ENCODE peak calls at places on chromosomes 16 and 17, in six cellular contexts. S is CD8-positive, alpha-beta memory T cell; G is body of pancreas; X is CD8-positive, alpha-beta T cell; R is NT2/D1; J is thyroid gland. W is an unnamed sample.
A peak's percentile ranks its signal among the peaks of the same experiment; 100 is the strongest.

GRCh38 chr16:3745751-3746355 is 28.5 kb upstream of the TRAP1 start:
- DNase-seq in S (no peak), G (no peak), X (no peak), R (no peak), J (no peak), W (no peak)

GRCh38 chr17:42050360-42051012 is at the start of gene C17orf113:
- DNase-seq in S (peak; percentile 26), G (peak; percentile 81), X (peak; percentile 73), R (no peak), J (peak; percentile 78), W (peak; percentile 75)

GRCh38 chr17:36512641-36513040 is 22.0 kb downstream of the MYO19 start:
- DNase-seq in S (no peak), G (no peak), X (no peak), R (no peak), J (no peak), W (no peak)

GRCh38 chr16:5024632-5025031 is 9.1 kb downstream of the NAGPA start:
- DNase-seq in S (no peak), G (peak; percentile 70), X (no peak), R (no peak), J (peak; percentile 38), W (no peak)

GRCh38 chr16:28179354-28179753 is 32.4 kb downstream of the XPO6 start:
- DNase-seq in S (no peak), G (no peak), X (no peak), R (no peak), J (no peak), W (no peak)

GRCh38 chr17:78484300-78485159 is 92.7 kb downstream of the DNAH17 start:
- DNase-seq in S (peak; percentile 49), G (no peak), X (peak; percentile 78), R (no peak), J (no peak), W (peak; percentile 82)

GRCh38 chr17:16158721-16159120 is 56.6 kb downstream of the NCOR1 start:
- DNase-seq in S (no peak), G (no peak), X (no peak), R (no peak), J (no peak), W (no peak)

GRCh38 chr17:40827746-40828453 is 5.5 kb upstream of the KRT10 start:
- DNase-seq in S (no peak), G (no peak), X (no peak), R (no peak), J (no peak), W (no peak)

GRCh38 chr17:82647593-82648164 is 565 bp downstream of the WDR45B start:
- DNase-seq in S (peak; percentile 41), G (peak; percentile 44), X (peak; percentile 58), R (no peak), J (peak; percentile 48), W (no peak)

GRCh38 chr16:11447272-11447671 is 102.0 kb downstream of the RMI2 start:
- DNase-seq in S (no peak), G (no peak), X (no peak), R (no peak), J (no peak), W (no peak)

GRCh38 chr17:63819585-63820537 is 7.4 kb upstream of the PSMC5 start:
- DNase-seq in S (no peak), G (no peak), X (no peak), R (no peak), J (no peak), W (no peak)
- H3K4me3 ChIP-seq in S (no peak overlapping the region), G (no peak overlapping the region), X (no peak overlapping the region), R (no peak overlapping the region), J (no peak overlapping the region), W (no peak overlapping the region)

GRCh38 chr17:43543771-43544575 is 2.2 kb downstream of the ETV4 start:
- DNase-seq in S (no peak), G (no peak), X (no peak), R (peak; percentile 69), J (no peak), W (peak; percentile 64)
- H3K4me1 ChIP-seq in S (peaks cover 19% of the 10 kb centered on the region), G (peaks cover 21% of the 10 kb centered on the region), X (peaks cover 17% of the 10 kb centered on the region), R (peaks cover 26% of the 10 kb centered on the region), J (peaks cover 14% of the 10 kb centered on the region), W (peaks cover 14% of the 10 kb centered on the region)

DNA sequence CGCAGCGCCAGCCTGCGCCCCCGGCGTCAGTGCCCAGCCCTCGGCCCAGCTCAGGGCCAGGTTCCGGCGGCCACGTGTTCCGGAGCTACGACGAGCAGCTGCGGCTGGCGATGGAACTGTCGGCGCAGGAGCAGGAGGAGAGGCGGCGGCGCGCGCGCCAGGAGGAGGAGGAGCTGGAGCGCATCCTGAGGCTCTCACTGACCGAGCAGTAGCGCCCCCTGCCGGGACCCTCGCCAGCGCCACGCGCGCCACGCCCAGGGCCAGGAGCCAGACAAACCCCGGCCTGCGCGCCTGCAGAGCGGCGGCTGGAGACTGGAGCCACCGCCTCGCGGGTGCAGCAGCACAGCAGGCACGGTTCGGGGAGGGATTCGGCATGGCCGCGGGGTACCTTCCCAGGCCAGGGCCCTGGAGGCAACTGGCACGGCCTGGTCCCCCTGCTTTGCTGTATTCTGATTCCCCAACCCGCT is 9.3 kb downstream of the CORO6 start:
- DNase-seq in S (peak; percentile 84), G (peak; percentile 90), X (peak; percentile 96), R (peak; percentile 71), J (peak; percentile 96), W (no peak)
- H3K4me3 ChIP-seq in S (peak overlapping the region; percentile 53), G (no peak overlapping the region), X (peak overlapping the region; percentile 49), R (peak overlapping the region; percentile 6), J (no peak overlapping the region), W (no peak overlapping the region)

GRCh38 chr17:75366432-75366831 is 39.0 kb downstream of the GRB2 start:
- DNase-seq in S (no peak), G (peak; percentile 68), X (no peak), R (no peak), J (peak; percentile 20), W (no peak)

GRCh38 chr17:75365931-75366275 is 39.6 kb downstream of the GRB2 start:
- DNase-seq in S (no peak), G (no peak), X (no peak), R (no peak), J (no peak), W (no peak)

GRCh38 chr17:75367312-75367711 is 38.2 kb downstream of the GRB2 start:
- DNase-seq in S (no peak), G (no peak), X (no peak), R (no peak), J (no peak), W (no peak)

GRCh38 chr17:75364078-75364477 is 41.4 kb downstream of the GRB2 start:
- DNase-seq in S (no peak), G (no peak), X (no peak), R (no peak), J (no peak), W (no peak)

DNA sequence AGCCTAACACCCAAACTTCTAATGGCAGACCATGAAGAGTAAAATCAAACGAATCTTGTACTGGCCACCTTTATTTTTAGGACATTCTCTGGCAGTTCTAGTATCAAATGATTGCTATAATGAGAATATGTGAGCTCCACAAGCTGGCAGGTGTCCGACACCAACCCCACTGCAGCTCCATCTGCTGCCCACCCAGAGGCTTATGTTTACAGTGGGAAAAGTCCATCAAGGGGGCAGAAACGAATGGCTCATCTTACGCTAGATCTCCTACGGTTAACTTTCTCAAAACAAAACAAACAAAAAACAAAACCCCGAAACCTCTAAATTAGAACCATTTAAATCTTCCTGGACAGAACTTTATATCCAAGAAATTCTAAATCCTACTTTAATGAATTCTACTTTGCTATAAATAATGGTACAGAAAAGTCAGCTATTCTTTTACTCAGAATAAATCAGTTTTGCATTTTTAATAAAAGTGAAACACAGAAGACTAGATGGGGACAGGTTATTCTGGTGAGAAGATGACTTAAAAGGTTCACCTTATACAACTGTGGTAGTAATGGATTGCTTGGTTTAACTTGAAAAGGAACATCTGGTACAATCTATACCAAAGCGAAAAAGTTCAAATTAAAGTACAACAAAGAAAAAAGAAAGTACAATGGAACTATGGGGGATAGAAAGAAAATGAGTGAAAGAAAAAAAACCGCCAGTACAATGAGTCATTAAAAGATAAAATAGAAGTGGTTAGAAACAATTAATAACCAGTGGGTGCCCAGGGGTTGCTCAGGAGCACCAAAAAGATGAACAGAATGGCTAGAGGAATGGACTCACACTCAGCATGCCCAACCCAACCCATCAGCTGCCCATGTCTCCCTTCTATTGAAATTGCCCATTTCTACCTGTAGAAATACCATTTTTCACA is 40.2 kb downstream of the GRB2 start:
- DNase-seq in S (no peak), G (no peak), X (no peak), R (no peak), J (no peak), W (no peak)
- H3K4me1 ChIP-seq in S (peaks cover 63% of the 10 kb centered on the region), G (peaks cover 62% of the 10 kb centered on the region), X (peaks cover 93% of the 10 kb centered on the region), R (no peaks in the 10 kb centered on the region), J (peaks cover 49% of the 10 kb centered on the region), W (peaks cover 16% of the 10 kb centered on the region)

DNA sequence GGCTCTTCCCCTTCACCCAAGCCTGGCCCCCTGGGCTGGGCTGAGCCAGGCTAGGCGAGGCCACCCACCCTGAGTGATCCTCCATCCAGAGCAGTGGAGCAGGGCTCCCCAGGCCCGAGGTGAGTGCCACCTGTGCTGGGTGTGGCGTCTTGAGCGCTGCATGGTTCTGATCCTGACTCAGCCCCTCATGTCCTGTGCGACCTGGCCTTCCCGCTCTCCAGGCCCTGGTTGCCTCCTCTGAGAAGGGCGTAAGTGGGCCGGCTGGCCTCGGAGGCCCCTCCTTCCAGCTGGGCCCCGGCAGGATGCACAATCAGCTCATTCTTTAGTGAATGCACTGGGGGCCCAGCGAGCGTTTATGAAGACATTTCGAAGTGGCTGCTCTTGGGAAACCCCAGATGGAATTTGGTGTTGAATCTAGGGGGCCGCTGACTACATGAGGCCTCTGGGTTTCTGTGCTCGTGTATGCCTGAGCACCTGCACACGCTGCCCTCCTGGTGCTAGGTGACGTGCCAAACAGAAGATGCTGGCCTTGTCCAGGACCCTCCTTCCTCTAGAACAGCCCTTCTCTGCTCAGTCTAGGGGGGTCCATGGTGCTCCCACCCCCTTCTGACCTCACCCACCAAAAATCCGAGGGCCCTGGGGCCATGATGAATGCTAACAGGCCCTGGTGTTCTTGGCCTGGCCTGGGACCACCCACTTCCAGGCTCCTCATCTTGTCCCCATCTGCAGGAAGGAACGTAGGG is 3.7 kb upstream of the TMEM92 start:
- DNase-seq in S (no peak), G (no peak), X (no peak), R (no peak), J (no peak), W (no peak)
- H3K4me3 ChIP-seq in S (no peak overlapping the region), G (no peak overlapping the region), X (no peak overlapping the region), R (no peak overlapping the region), J (no peak overlapping the region), W (no peak overlapping the region)

DNA sequence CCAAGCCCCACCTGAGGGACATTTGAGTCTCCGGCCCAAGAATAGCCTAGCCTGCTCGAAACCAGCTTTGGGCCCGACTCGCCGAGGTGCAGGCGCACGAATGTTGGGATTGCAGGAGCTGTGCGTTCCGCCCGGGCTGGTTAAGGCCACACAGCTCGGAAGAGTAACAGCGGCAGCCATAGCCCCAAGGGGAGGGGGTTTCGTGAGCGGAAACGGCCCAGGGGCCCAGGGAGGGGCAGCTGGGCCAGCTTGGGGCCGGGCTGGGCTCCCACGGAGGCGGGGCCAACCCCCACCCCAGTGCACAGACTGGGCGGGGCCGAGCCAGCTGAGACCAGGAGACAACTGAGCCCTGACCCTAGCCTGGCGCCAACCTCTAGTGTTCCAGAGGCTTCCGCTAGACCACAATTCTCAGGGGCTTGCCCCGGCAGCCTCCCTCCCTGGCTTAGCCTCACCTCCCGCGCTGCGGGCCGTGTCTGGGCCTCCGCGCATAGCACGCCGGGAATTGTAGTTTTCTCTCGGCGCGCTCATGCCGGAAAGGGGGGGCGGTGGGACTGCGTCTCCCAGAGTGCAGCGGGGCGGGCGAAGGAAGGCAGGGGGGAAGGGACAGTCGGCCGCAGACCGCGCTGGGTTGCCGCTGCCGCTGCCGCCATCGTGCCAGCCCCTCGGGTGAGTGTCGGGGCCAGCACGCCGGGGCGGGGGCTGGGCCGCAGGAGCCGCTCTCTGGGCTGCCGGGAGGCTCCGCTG is at the start of gene NUTF2:
- DNase-seq in S (peak; percentile 94), G (peak; percentile 96), X (peak; percentile 97), R (peak; percentile 98), J (peak; percentile 95), W (peak; percentile 98)
- H3K4me1 ChIP-seq in S (peaks cover 55% of the 10 kb centered on the region), G (peaks cover 58% of the 10 kb centered on the region), X (peaks cover 46% of the 10 kb centered on the region), R (peaks cover 8% of the 10 kb centered on the region), J (peaks cover 51% of the 10 kb centered on the region), W (peaks cover 37% of the 10 kb centered on the region)